ENCODE peak calls at places on chromosomes 7 and 10, in four cellular contexts. One of them, this sample, is unnamed.

GRCh38 chr7:16794990-16795389 is 9.8 kb downstream of the AGR2 start:
- DNase-seq in HepG2: no peak
- DNase-seq in K562: no peak
- DNase-seq in SK-N-SH: peak; percentile 20
- DNase-seq in this sample: no peak

GRCh38 chr7:89200758-89201157 is 405.2 kb upstream of the TEX47 start:
- DNase-seq in HepG2: no peak
- DNase-seq in K562: no peak
- DNase-seq in SK-N-SH: no peak
- DNase-seq in this sample: no peak

GRCh38 chr7:101814996-101815825 is 2.2 kb upstream of the CUX1 start:
- DNase-seq in HepG2: no peak
- DNase-seq in K562: peak; percentile 93
- DNase-seq in SK-N-SH: peak; percentile 97
- DNase-seq in this sample: peak; percentile 64

GRCh38 chr7:104174798-104175197 is 33.0 kb downstream of the ORC5 start:
- DNase-seq in HepG2: no peak
- DNase-seq in K562: no peak
- DNase-seq in SK-N-SH: no peak
- DNase-seq in this sample: no peak

GRCh38 chr10:71708301-71708703 is 11.3 kb downstream of the C10orf105 start:
- DNase-seq in HepG2: peak; percentile 21
- DNase-seq in K562: peak; percentile 82
- DNase-seq in SK-N-SH: peak; percentile 90
- DNase-seq in this sample: peak; percentile 92

GRCh38 chr7:131224996-131225395 is 102.7 kb upstream of the MKLN1 start:
- DNase-seq in HepG2: no peak
- DNase-seq in K562: no peak
- DNase-seq in SK-N-SH: no peak
- DNase-seq in this sample: no peak

GRCh38 chr7:141671705-141672496 is 30.1 kb downstream of the DENND11 start:
- DNase-seq in HepG2: no peak
- DNase-seq in K562: no peak
- DNase-seq in SK-N-SH: no peak
- DNase-seq in this sample: no peak

GRCh38 chr7:12571691-12572090 is 1.2 kb downstream of the SCIN start:
- DNase-seq in HepG2: no peak
- DNase-seq in K562: no peak
- DNase-seq in SK-N-SH: no peak
- DNase-seq in this sample: no peak

GRCh38 chr7:12067156-12067831 is 143.8 kb upstream of the TMEM106B start:
- DNase-seq in HepG2: peak; percentile 48
- DNase-seq in K562: peak; percentile 33
- DNase-seq in SK-N-SH: peak; percentile 60
- DNase-seq in this sample: peak; percentile 74

DNA sequence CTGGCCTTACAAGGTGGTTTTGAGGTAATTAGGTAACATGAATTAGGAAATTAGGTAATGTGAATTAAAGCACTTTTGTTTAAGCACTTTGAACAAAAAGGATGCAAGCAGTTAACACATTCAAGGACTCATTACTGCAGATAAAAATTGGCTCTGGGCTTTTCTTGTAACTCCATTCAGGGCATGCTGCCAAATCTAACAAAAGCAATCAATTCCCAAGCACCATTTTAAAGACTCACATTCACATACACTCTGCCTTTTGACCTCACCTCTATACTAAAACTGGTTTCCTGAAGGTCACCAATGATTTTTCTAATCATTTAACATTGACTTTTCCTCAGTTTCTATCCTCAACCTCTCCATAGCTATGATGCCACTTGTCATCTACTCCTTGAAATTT is 251.2 kb upstream of the RHOBTB1 start:
- DNase-seq in HepG2: no peak
- DNase-seq in K562: no peak
- DNase-seq in SK-N-SH: no peak
- DNase-seq in this sample: no peak
- TF ChIP-seq FOXJ3 in HepG2: no peak
- TF ChIP-seq FOXJ3 in K562: no peak
- TF ChIP-seq FOXJ3 in SK-N-SH: no peak
- TF ChIP-seq FOXJ3 in this sample: no peak

GRCh38 chr10:35585356-35585755 is 19.8 kb upstream of the GJD4 start:
- DNase-seq in HepG2: no peak
- DNase-seq in K562: no peak
- DNase-seq in SK-N-SH: no peak
- DNase-seq in this sample: no peak

GRCh38 chr10:35584946-35585345 is 20.2 kb upstream of the GJD4 start:
- DNase-seq in HepG2: no peak
- DNase-seq in K562: no peak
- DNase-seq in SK-N-SH: no peak
- DNase-seq in this sample: no peak

GRCh38 chr10:35588836-35589235 is 16.3 kb upstream of the GJD4 start:
- DNase-seq in HepG2: no peak
- DNase-seq in K562: no peak
- DNase-seq in SK-N-SH: no peak
- DNase-seq in this sample: no peak

GRCh38 chr10:35580421-35580770 is 24.7 kb upstream of the GJD4 start:
- DNase-seq in HepG2: no peak
- DNase-seq in K562: no peak
- DNase-seq in SK-N-SH: no peak
- DNase-seq in this sample: no peak

GRCh38 chr10:35585903-35586535 is 19.1 kb upstream of the GJD4 start:
- DNase-seq in HepG2: peak; percentile 10
- DNase-seq in K562: no peak
- DNase-seq in SK-N-SH: no peak
- DNase-seq in this sample: no peak
- TF ChIP-seq FOXJ3 in HepG2: no peak
- TF ChIP-seq FOXJ3 in K562: no peak
- TF ChIP-seq FOXJ3 in SK-N-SH: no peak
- TF ChIP-seq FOXJ3 in this sample: no peak

GRCh38 chr7:140219672-140220520 is 43.1 kb upstream of the KDM7A start:
- DNase-seq in HepG2: no peak
- DNase-seq in K562: no peak
- DNase-seq in SK-N-SH: no peak
- DNase-seq in this sample: no peak
- TF ChIP-seq FOXJ3 in HepG2: no peak
- TF ChIP-seq FOXJ3 in K562: no peak
- TF ChIP-seq FOXJ3 in SK-N-SH: no peak
- TF ChIP-seq FOXJ3 in this sample: no peak

GRCh38 chr7:138837627-138838026 is 39.6 kb upstream of the ATP6V0A4 start:
- DNase-seq in HepG2: no peak
- DNase-seq in K562: no peak
- DNase-seq in SK-N-SH: no peak
- DNase-seq in this sample: no peak

GRCh38 chr7:138834583-138834982 is 36.6 kb upstream of the ATP6V0A4 start:
- DNase-seq in HepG2: no peak
- DNase-seq in K562: no peak
- DNase-seq in SK-N-SH: no peak
- DNase-seq in this sample: no peak

GRCh38 chr7:138835087-138835486 is 37.1 kb upstream of the ATP6V0A4 start:
- DNase-seq in HepG2: no peak
- DNase-seq in K562: peak; percentile 22
- DNase-seq in SK-N-SH: no peak
- DNase-seq in this sample: no peak

GRCh38 chr7:138842111-138842510 is 44.1 kb upstream of the ATP6V0A4 start:
- DNase-seq in HepG2: no peak
- DNase-seq in K562: no peak
- DNase-seq in SK-N-SH: no peak
- DNase-seq in this sample: peak; percentile 36

GRCh38 chr7:138838166-138838565 is 40.2 kb upstream of the ATP6V0A4 start:
- DNase-seq in HepG2: no peak
- DNase-seq in K562: no peak
- DNase-seq in SK-N-SH: no peak
- DNase-seq in this sample: peak; percentile 25
- TF ChIP-seq FOXJ3 in HepG2: no peak
- TF ChIP-seq FOXJ3 in K562: no peak
- TF ChIP-seq FOXJ3 in SK-N-SH: no peak
- TF ChIP-seq FOXJ3 in this sample: no peak

GRCh38 chr10:21330628-21331020 is 194.9 kb downstream of the SKIDA1 start:
- DNase-seq in HepG2: no peak
- DNase-seq in K562: no peak
- DNase-seq in SK-N-SH: no peak
- DNase-seq in this sample: no peak
- TF ChIP-seq FOXJ3 in HepG2: no peak
- TF ChIP-seq FOXJ3 in K562: no peak
- TF ChIP-seq FOXJ3 in SK-N-SH: no peak
- TF ChIP-seq FOXJ3 in this sample: no peak

GRCh38 chr10:59578741-59579140 is 130.9 kb downstream of the SLC16A9 start:
- DNase-seq in HepG2: no peak
- DNase-seq in K562: no peak
- DNase-seq in SK-N-SH: no peak
- DNase-seq in this sample: no peak
- TF ChIP-seq FOXJ3 in HepG2: no peak
- TF ChIP-seq FOXJ3 in K562: no peak
- TF ChIP-seq FOXJ3 in SK-N-SH: no peak
- TF ChIP-seq FOXJ3 in this sample: no peak

GRCh38 chr10:77846718-77847311 is 79.7 kb downstream of the DLG5 start:
- DNase-seq in HepG2: peak; percentile 53
- DNase-seq in K562: peak; percentile 86
- DNase-seq in SK-N-SH: peak; percentile 84
- DNase-seq in this sample: peak; percentile 86
- TF ChIP-seq FOXJ3 in HepG2: no peak
- TF ChIP-seq FOXJ3 in K562: no peak
- TF ChIP-seq FOXJ3 in SK-N-SH: no peak
- TF ChIP-seq FOXJ3 in this sample: no peak

GRCh38 chr10:132985546-132985900 is 43.2 kb upstream of the CFAP46 start:
- DNase-seq in HepG2: no peak
- DNase-seq in K562: no peak
- DNase-seq in SK-N-SH: no peak
- DNase-seq in this sample: no peak
- TF ChIP-seq FOXJ3 in HepG2: no peak
- TF ChIP-seq FOXJ3 in K562: no peak
- TF ChIP-seq FOXJ3 in SK-N-SH: no peak
- TF ChIP-seq FOXJ3 in this sample: no peak

GRCh38 chr10:86504510-86504909 is 17.1 kb downstream of the WAPL start:
- DNase-seq in HepG2: no peak
- DNase-seq in K562: no peak
- DNase-seq in SK-N-SH: no peak
- DNase-seq in this sample: no peak

GRCh38 chr10:86506062-86506461 is 15.5 kb downstream of the WAPL start:
- DNase-seq in HepG2: no peak
- DNase-seq in K562: no peak
- DNase-seq in SK-N-SH: no peak
- DNase-seq in this sample: no peak

GRCh38 chr10:86498608-86499007 is 23.0 kb downstream of the WAPL start:
- DNase-seq in HepG2: no peak
- DNase-seq in K562: no peak
- DNase-seq in SK-N-SH: no peak
- DNase-seq in this sample: no peak

GRCh38 chr10:86497621-86498020 is 24.0 kb downstream of the WAPL start:
- DNase-seq in HepG2: no peak
- DNase-seq in K562: no peak
- DNase-seq in SK-N-SH: no peak
- DNase-seq in this sample: no peak

GRCh38 chr10:86500846-86501245 is 20.7 kb downstream of the WAPL start:
- DNase-seq in HepG2: no peak
- DNase-seq in K562: no peak
- DNase-seq in SK-N-SH: no peak
- DNase-seq in this sample: no peak
- TF ChIP-seq FOXJ3 in HepG2: no peak
- TF ChIP-seq FOXJ3 in K562: no peak
- TF ChIP-seq FOXJ3 in SK-N-SH: no peak
- TF ChIP-seq FOXJ3 in this sample: no peak

This sample was measured in WTC11.